ENCODE peak calls at places on chromosomes 11 and 22, in four cellular contexts. Y is SK-N-MC; V is activated CD8-positive, alpha-beta memory T cell treated with anti-CD3 and anti-CD28 coated beads, Interleukin-2, amount 10 ng/mL, durations not matched to agents 7 days and 5 days; B is AML-193. E is an unnamed sample.

GRCh38 chr22:49137216-49137840 is 690.3 kb downstream of the BRD1 start:
- DNase-seq in B (no peak), V (no peak), Y (no peak), E (no peak)

GRCh38 chr11:69569306-69570200 is 71.4 kb upstream of the CCND1 start:
- DNase-seq in B (no peak), Y (no peak), V (no peak), E (peak)

GRCh38 chr11:112797653-112798293 is 163.4 kb upstream of the NCAM1 start:
- DNase-seq in V (peak), Y (no peak), B (peak), E (no peak)

GRCh38 chr11:43694477-43694876 is 13.9 kb downstream of the HSD17B12 start:
- DNase-seq in Y (no peak), V (no peak), B (no peak), E (no peak)

GRCh38 chr11:122578168-122578825 is 77.2 kb upstream of the UBASH3B start:
- DNase-seq in Y (no peak), V (no peak), B (no peak), E (no peak)

GRCh38 chr11:111001986-111002616 is 243.4 kb upstream of the POU2AF2 start:
- DNase-seq in Y (no peak), B (no peak), V (no peak), E (no peak)

GRCh38 chr22:35638408-35638807 is 9.8 kb upstream of the APOL6 start:
- DNase-seq in Y (no peak), B (no peak), V (no peak), E (peak)

GRCh38 chr22:23579280-23579679 is 810 bp downstream of the IGLL1 start:
- DNase-seq in V (no peak), Y (no peak), B (no peak), E (no peak)

GRCh38 chr11:69014936-69015549 is 2.0 kb upstream of the MRGPRF start:
- DNase-seq in V (no peak), Y (no peak), B (no peak), E (no peak)

GRCh38 chr11:4891996-4892640 is 10.4 kb downstream of the OR51T1 start:
- DNase-seq in B (no peak), V (no peak), Y (no peak), E (no peak)

GRCh38 chr11:110621826-110622225 is 90.4 kb downstream of the ARHGAP20 start:
- DNase-seq in B (no peak), Y (no peak), V (no peak), E (no peak)

GRCh38 chr11:134289167-134289566 is 13.0 kb downstream of the GLB1L3 start:
- DNase-seq in V (peak), B (no peak), Y (no peak), E (peak)

GRCh38 chr22:49632199-49633009 is 195.3 kb downstream of the BRD1 start:
- DNase-seq in B (no peak), V (no peak), Y (peak), E (no peak)